ENCODE peak calls at places on chromosome 22, in six cellular contexts. I is smooth muscle cell of the brain vasculature, U is coronary artery, B is WTC11, O is GM03348, T is lung microvascular endothelial cell. A is an unnamed sample.
A peak's percentile ranks its signal among the peaks of the same experiment; 100 is the strongest.

GRCh38 chr22:41875531-41876242 is 39.2 kb downstream of the SHISA8 start:
- DNase-seq in I (no peak), U (no peak), B (no peak), O (no peak), T (no peak), A (no peak)

GRCh38 chr22:26593763-26594162 is 3.8 kb upstream of the TPST2 start:
- DNase-seq in I (no peak), U (no peak), B (no peak), O (no peak), T (no peak), A (no peak)

GRCh38 chr22:29146771-29147170 is 58.9 kb upstream of the EMID1 start:
- DNase-seq in I (no peak), U (peak; percentile 36), B (no peak), O (no peak), T (no peak), A (no peak)

GRCh38 chr22:36775589-36775965 is 342 bp downstream of the IFT27 start:
- DNase-seq in I (no peak), U (peak; percentile 79), B (no peak), O (no peak), T (peak; percentile 51), A (peak; percentile 22)

GRCh38 chr22:28816994-28817530 is 16.7 kb upstream of the XBP1 start:
- DNase-seq in I (no peak), U (no peak), B (no peak), O (no peak), T (no peak), A (no peak)

GRCh38 chr22:35633520-35633919 is 14.7 kb upstream of the APOL6 start:
- DNase-seq in I (no peak), U (no peak), B (no peak), O (no peak), T (no peak), A (no peak)

GRCh38 chr22:19537941-19538488 is 13.8 kb upstream of the CLDN5 start:
- DNase-seq in I (no peak), U (no peak), B (no peak), O (no peak), T (no peak), A (no peak)

GRCh38 chr22:43774318-43774717 is 37.8 kb downstream of the EFCAB6 start:
- DNase-seq in I (no peak), U (no peak), B (no peak), O (no peak), T (no peak), A (no peak)

GRCh38 chr22:46112405-46112804 is 37.9 kb upstream of the PPARA start:
- DNase-seq in I (no peak), U (no peak), B (no peak), O (no peak), T (no peak), A (no peak)

GRCh38 chr22:30782613-30783012 is 87.9 kb downstream of the OSBP2 start:
- DNase-seq in I (no peak), U (no peak), B (no peak), O (no peak), T (no peak), A (no peak)

GRCh38 chr22:40156001-40156516 is 21.7 kb upstream of the TNRC6B start:
- DNase-seq in I (no peak), U (no peak), B (peak; percentile 31), O (peak; percentile 46), T (no peak), A (peak; percentile 77)

GRCh38 chr22:31139866-31140716 is at the start of gene PLA2G3:
- DNase-seq in I (no peak), U (no peak), B (peak; percentile 94), O (peak; percentile 54), T (no peak), A (no peak)

GRCh38 chr22:23064381-23065068 is 5.8 kb upstream of the GNAZ start:
- DNase-seq in I (no peak), U (peak; percentile 72), B (peak; percentile 5), O (no peak), T (no peak), A (no peak)

GRCh38 chr22:46693634-46694422 is 44.2 kb downstream of the CERK start:
- DNase-seq in I (no peak), U (no peak), B (no peak), O (no peak), T (no peak), A (no peak)

GRCh38 chr22:33652596-33652995 is 267.7 kb downstream of the LARGE1 start:
- DNase-seq in I (no peak), U (no peak), B (no peak), O (no peak), T (no peak), A (peak; percentile 87)

GRCh38 chr22:17717708-17718107 is 56.6 kb downstream of the BID start:
- DNase-seq in I (no peak), U (no peak), B (no peak), O (no peak), T (no peak), A (no peak)

GRCh38 chr22:23772315-23773246 is at the start of gene MMP11:
- DNase-seq in I (no peak), U (no peak), B (peak; percentile 70), O (peak; percentile 91), T (peak; percentile 48), A (peak; percentile 43)

GRCh38 chr22:19679476-19680099 is 34.7 kb upstream of the SEPTIN5 start:
- DNase-seq in I (no peak), U (no peak), B (peak; percentile 91), O (peak; percentile 77), T (peak; percentile 50), A (no peak)

GRCh38 chr22:45235851-45236342 is 4.8 kb downstream of the KIAA0930 start:
- DNase-seq in I (no peak), U (no peak), B (no peak), O (no peak), T (no peak), A (no peak)

A was measured in kidney tubule cell.